ENCODE peak calls at places on chromosomes 4 and X, in seven cellular contexts. T is NCI-H748 treated with DMSO at 0.1 percent for 48 hours; Q is substantia nigra; D is mesenteric fat pad; A is NCI-H510A treated with DMSO at 0.1 percent for 48 hours; B is naive thymus-derived CD4-positive, alpha-beta T cell; M is pancreas. X is an unnamed sample.

GRCh38 chrX:45083314-45083713 is 117.4 kb downstream of the DIPK2B start:
- DNase-seq in B (no peak), D (no peak), A (no peak), T (no peak), M (no peak), Q (no peak), X (no peak)

GRCh38 chr4:138056541-138056940 is 185.6 kb downstream of the SLC7A11 start:
- DNase-seq in T (no peak), B (no peak), A (peak), D (no peak), M (no peak), Q (no peak), X (no peak)

GRCh38 chrX:53332204-53332603 is 50.8 kb upstream of the IQSEC2 start:
- DNase-seq in D (no peak), M (no peak), T (no peak), Q (no peak), B (no peak), A (no peak), X (no peak)

GRCh38 chr4:10521386-10521785 is 64.2 kb upstream of the ZNF518B start:
- DNase-seq in D (no peak), B (no peak), Q (no peak), M (no peak), A (peak), T (peak), X (no peak)

GRCh38 chr4:158667651-158668198 is 4.0 kb downstream of the C4orf46 start:
- DNase-seq in A (peak), B (peak), Q (no peak), T (no peak), D (no peak), M (no peak), X (peak)

GRCh38 chr4:67549123-67549522 is 3.8 kb upstream of the CENPC start:
- DNase-seq in M (no peak), Q (no peak), T (peak), B (peak), A (peak), D (no peak), X (peak)

GRCh38 chr4:54318904-54319303 is 89.8 kb downstream of the PDGFRA start:
- DNase-seq in M (no peak), Q (no peak), T (no peak), D (no peak), B (peak), A (no peak), X (peak)

GRCh38 chr4:188780686-188781085 is 641.4 kb downstream of the TRIML1 start:
- DNase-seq in Q (no peak), D (no peak), B (no peak), M (no peak), A (no peak), T (no peak), X (no peak)

GRCh38 chr4:30714408-30715031 is 5.6 kb upstream of the PCDH7 start:
- DNase-seq in A (peak), B (no peak), T (peak), Q (no peak), D (no peak), M (no peak), X (peak)

GRCh38 chr4:17515724-17516407 is 901 bp downstream of the CLRN2 start:
- DNase-seq in Q (no peak), M (no peak), T (no peak), D (no peak), B (no peak), A (no peak), X (no peak)

GRCh38 chr4:174702974-174703478 is 126.0 kb downstream of the GLRA3 start:
- DNase-seq in Q (no peak), T (no peak), D (no peak), B (no peak), M (no peak), A (no peak), X (peak)

GRCh38 chr4:11037637-11038036 is 353.1 kb upstream of the CLNK start:
- DNase-seq in Q (no peak), T (no peak), A (no peak), M (no peak), D (no peak), B (no peak), X (peak)

GRCh38 chr4:38994135-38994534 is 38.1 kb downstream of the TMEM156 start:
- DNase-seq in A (no peak), B (no peak), M (no peak), T (no peak), D (no peak), Q (no peak), X (no peak)

GRCh38 chrX:41922694-41923171 is 621 bp downstream of the CASK start:
- DNase-seq in T (peak), D (no peak), M (peak), B (peak), Q (peak), A (peak), X (peak)

GRCh38 chr4:140071806-140072205 is 82.2 kb downstream of the MAML3 start:
- DNase-seq in A (no peak), D (no peak), M (no peak), B (peak), T (no peak), Q (no peak), X (peak)

GRCh38 chr4:26028793-26029511 is 114.9 kb downstream of the SMIM20 start:
- DNase-seq in T (no peak), B (peak), D (peak), Q (peak), M (peak), A (peak), X (peak)

GRCh38 chr4:147976341-147976928 is 244.5 kb downstream of the ARHGAP10 start:
- DNase-seq in M (no peak), B (no peak), A (no peak), T (no peak), Q (no peak), D (no peak), X (peak)

GRCh38 chrX:140799216-140799615 is 89.7 kb downstream of the LINC00632 start:
- DNase-seq in D (no peak), M (no peak), B (no peak), A (no peak), Q (no peak), T (no peak), X (no peak)

GRCh38 chrX:144006811-144007210 is 122.9 kb downstream of the UBE2NL start:
- DNase-seq in T (no peak), Q (no peak), A (no peak), B (no peak), D (no peak), M (no peak), X (peak)

GRCh38 chr4:26992657-26993361 is 132.2 kb downstream of the STIM2 start:
- DNase-seq in M (no peak), D (no peak), B (no peak), T (no peak), Q (no peak), A (no peak), X (peak)

GRCh38 chrX:38206542-38206941 is 14.1 kb downstream of the SRPX start:
- DNase-seq in D (no peak), M (no peak), A (no peak), Q (no peak), T (no peak), B (no peak), X (no peak)

GRCh38 chrX:40062525-40063193 is 35.1 kb downstream of the BCOR start:
- DNase-seq in D (peak), A (peak), Q (no peak), B (no peak), T (no peak), M (peak), X (no peak)

X was measured in fibroblast of the aortic adventitia.